ENCODE peak calls at places on chromosomes 16 and 17, in seven cellular contexts. Q is left ventricle myocardium inferior, X is astrocyte, G is mucosa of descending colon, P is heart left ventricle, O is endothelial cell of umbilical vein, M is breast epithelium. A is an unnamed sample. For H3K4me1, the result is how much of the 10 kb centered on the place peaks cover.

GRCh38 chr17:61579961-61580360 is 11.1 kb downstream of the NACA2 start:
- DNase-seq in Q (no peak), X (no peak), G (no peak), P (no peak), O (no peak), M (no peak), A (no peak)

GRCh38 chr17:75555679-75556153 is 30.2 kb downstream of the LLGL2 start:
- DNase-seq in Q (no peak), X (no peak), G (peak), P (no peak), O (no peak), M (no peak), A (no peak)

GRCh38 chr16:85991425-85991824 is 92.5 kb downstream of the IRF8 start:
- DNase-seq in Q (no peak), X (no peak), G (no peak), P (no peak), O (no peak), M (no peak), A (no peak)

GRCh38 chr16:76265434-76266045 is 11.7 kb upstream of the CNTNAP4 start:
- DNase-seq in Q (no peak), X (no peak), G (peak), P (no peak), O (no peak), M (no peak), A (peak)

GRCh38 chr17:63140255-63140654 is 174.2 kb downstream of the TANC2 start:
- DNase-seq in Q (no peak), X (peak), G (no peak), P (no peak), O (peak), M (no peak), A (no peak)

GRCh38 chr16:5336898-5337297 is 239.3 kb upstream of the EEF2KMT start:
- DNase-seq in Q (no peak), X (no peak), G (no peak), P (no peak), O (no peak), M (no peak), A (no peak)

GRCh38 chr17:8188408-8188839 is 1.6 kb downstream of the BORCS6 start:
- DNase-seq in Q (no peak), X (no peak), G (peak), P (peak), O (peak), M (no peak), A (no peak)

GRCh38 chr16:84970447-84971127 is 40.7 kb downstream of the ZDHHC7 start:
- DNase-seq in Q (peak), X (peak), G (peak), P (peak), O (peak), M (peak), A (peak)

GRCh38 chr17:78933959-78934568 is 8.9 kb upstream of the TIMP2 start:
- DNase-seq in Q (peak), X (peak), G (peak), P (peak), O (peak), M (peak), A (peak)

GRCh38 chr17:69597898-69598692 is 183.6 kb downstream of the MAP2K6 start:
- DNase-seq in Q (no peak), X (peak), G (no peak), P (no peak), O (peak), M (no peak), A (no peak)

GRCh38 chr17:5509482-5509881 is 23.1 kb downstream of the MIS12 start:
- DNase-seq in Q (no peak), X (peak), G (no peak), P (no peak), O (no peak), M (no peak), A (no peak)

GRCh38 chr16:87392823-87393679 is 915 bp downstream of the MAP1LC3B start:
- DNase-seq in Q (peak), X (peak), G (peak), P (peak), O (peak), M (peak), A (peak)

GRCh38 chr16:55734665-55735064 is 78.9 kb downstream of the SLC6A2 start:
- DNase-seq in Q (no peak), X (no peak), G (no peak), P (no peak), O (no peak), M (no peak), A (no peak)

GRCh38 chr17:1643999-1644492 is 1.5 kb downstream of the SCARF1 start:
- DNase-seq in Q (no peak), X (no peak), G (no peak), P (peak), O (peak), M (no peak), A (no peak)

GRCh38 chr16:55710466-55710865 is 54.7 kb downstream of the SLC6A2 start:
- DNase-seq in Q (no peak), X (no peak), G (no peak), P (no peak), O (no peak), M (no peak), A (no peak)

GRCh38 chr17:50397111-50397918 is at the start of gene LRRC59:
- DNase-seq in Q (peak), X (peak), G (peak), P (peak), O (peak), M (peak), A (peak)

GRCh38 chr17:39054111-39054645 is 87.0 kb upstream of the FBXO47 start:
- DNase-seq in Q (no peak), X (peak), G (no peak), P (no peak), O (no peak), M (no peak), A (no peak)

GRCh38 chr17:1298616-1299015 is 19.2 kb downstream of the TRARG1 start:
- DNase-seq in Q (no peak), X (no peak), G (peak), P (no peak), O (no peak), M (no peak), A (peak)

GRCh38 chr16:18958621-18959578 is 24.8 kb upstream of the TMC7 start:
- DNase-seq in Q (no peak), X (peak), G (no peak), P (no peak), O (no peak), M (no peak), A (no peak)

GRCh38 chr17:75096082-75096625 is 8.4 kb downstream of the SLC16A5 start:
- DNase-seq in Q (peak), X (peak), G (peak), P (peak), O (peak), M (peak), A (peak)

DNA sequence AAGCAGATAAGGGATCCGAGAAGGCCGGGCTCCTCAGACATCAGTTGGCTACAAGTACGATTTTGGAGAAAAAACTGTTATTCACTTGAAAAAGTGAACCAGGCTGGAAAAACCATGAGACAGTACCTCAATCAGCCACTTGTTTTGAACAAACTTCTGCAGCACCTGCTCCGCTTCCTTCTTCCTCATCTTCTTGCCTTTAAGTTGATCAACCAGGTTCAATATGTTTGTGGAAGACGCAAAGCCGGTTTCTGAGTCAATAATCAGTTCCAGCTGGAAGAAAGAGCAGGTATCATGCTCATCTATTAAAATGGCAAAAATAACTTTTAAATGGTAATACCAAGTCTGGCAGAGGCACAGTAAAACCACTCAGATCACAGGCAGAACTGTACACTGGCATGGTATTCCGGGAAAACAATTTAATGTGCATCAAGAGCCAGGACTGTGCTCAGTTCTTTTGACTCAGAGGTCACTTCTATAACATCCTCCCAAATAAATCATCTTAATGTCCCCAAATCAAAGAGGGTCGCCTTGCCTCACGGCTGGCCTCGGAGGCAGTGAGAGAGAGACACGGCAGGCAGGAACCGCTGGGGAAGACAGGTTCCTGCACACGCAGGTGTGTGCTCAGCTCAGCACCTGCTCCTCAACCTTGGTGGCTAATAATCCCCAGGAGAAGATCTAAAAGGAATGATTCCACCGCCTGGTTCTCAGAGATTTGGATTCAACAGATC is 29.7 kb downstream of the KDM8 start:
- DNase-seq in Q (no peak), X (no peak), G (peak), P (peak), O (no peak), M (no peak), A (no peak)
- H3K4me1 ChIP-seq in Q (half or more), X (under half), G (half or more), P (under half), O (under half), M (under half), A (under half)

GRCh38 chr17:28912938-28913333 is 10.1 kb upstream of the DHRS13 start:
- DNase-seq in Q (no peak), X (no peak), G (no peak), P (no peak), O (no peak), M (no peak), A (no peak)

GRCh38 chr17:28908640-28909098 is 5.8 kb upstream of the DHRS13 start:
- DNase-seq in Q (no peak), X (peak), G (no peak), P (no peak), O (peak), M (no peak), A (no peak)

GRCh38 chr17:28910534-28910933 is 7.7 kb upstream of the DHRS13 start:
- DNase-seq in Q (no peak), X (no peak), G (no peak), P (no peak), O (no peak), M (no peak), A (no peak)

GRCh38 chr17:28911411-28912045 is 8.6 kb upstream of the DHRS13 start:
- DNase-seq in Q (no peak), X (peak), G (no peak), P (no peak), O (no peak), M (no peak), A (no peak)

DNA sequence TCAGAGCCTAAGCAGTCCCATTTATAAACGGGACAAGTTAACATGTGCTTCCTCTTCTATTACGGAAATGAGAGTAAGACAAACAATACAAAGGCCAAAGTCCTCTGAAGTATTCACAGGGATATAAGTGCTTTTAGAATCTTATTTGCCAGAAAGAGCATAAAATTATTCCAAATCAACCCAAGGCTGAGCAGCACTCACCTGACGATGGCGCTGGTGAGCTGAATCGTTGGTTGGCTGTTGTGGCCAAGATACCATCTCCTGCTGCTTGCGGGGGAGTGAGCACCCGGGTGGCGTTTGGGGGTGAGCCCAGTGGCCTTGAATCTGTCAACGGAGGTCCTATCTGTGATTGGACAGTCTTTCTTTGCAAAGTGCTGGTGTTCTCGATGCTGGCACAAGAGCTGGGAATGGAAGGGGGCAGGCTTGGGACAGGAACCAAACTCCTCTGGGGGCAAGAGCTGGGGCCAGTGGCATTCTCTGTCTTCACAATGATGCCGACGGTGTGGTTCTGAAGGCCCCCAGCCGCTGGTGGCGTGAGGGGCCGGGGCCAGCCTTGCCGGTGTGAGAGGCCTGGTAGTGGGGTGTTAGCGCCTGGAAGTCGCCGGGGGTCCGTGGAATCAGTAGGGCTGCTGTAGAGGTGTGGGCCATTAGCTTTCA is 9.5 kb upstream of the DHRS13 start:
- DNase-seq in Q (no peak), X (no peak), G (peak), P (no peak), O (peak), M (no peak), A (no peak)
- TF ChIP-seq CTCF in Q (no peak), X (no peak), G (peak), P (no peak), O (peak), M (no peak), A (no peak)

GRCh38 chr17:32323784-32324590 is 18.0 kb downstream of the C17orf75 start:
- DNase-seq in Q (no peak), X (no peak), G (peak), P (no peak), O (peak), M (peak), A (peak)
- H3K4me3 ChIP-seq in Q (peak), X (no peak), G (no peak), P (peak), O (no peak), M (peak), A (no peak)

DNA sequence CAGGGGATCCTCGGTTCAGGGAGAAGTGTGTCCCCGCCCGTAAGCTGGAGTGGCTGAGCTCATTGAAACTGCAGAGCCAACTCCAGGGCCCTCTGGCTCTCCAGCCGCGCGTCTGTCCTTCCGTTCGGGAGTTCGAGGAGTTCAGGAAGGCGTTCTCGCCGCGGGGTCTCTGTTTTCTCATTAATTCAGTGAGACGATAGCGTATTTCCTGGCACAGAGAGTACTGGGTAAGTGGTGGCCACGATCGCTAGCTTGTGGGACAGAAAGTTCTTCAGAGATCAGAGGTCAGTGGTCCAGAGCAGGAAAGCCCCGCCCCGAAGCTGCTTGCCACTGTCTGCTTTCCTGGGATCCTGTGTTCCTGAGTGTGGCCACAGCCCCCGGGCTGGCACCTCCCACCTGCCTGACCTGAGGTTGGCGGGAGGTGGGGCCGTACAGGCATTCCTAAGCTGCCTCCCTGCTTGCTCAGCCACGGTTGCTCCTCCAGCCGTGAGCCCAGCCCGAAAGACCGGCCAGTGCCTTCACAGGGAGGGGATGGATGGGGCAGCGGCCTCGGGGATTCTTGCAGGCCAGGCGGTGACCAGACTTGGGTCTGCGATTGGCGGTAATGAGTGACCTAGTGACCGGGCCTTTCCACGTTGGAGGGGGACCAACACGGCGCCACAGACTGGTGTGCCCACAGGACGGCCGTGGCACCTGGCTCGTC is 8.9 kb downstream of the BAIAP2 start:
- DNase-seq in Q (no peak), X (peak), G (no peak), P (no peak), O (peak), M (peak), A (peak)
- H3K4me1 ChIP-seq in Q (half or more), X (half or more), G (under half), P (half or more), O (under half), M (under half), A (under half)

DNA sequence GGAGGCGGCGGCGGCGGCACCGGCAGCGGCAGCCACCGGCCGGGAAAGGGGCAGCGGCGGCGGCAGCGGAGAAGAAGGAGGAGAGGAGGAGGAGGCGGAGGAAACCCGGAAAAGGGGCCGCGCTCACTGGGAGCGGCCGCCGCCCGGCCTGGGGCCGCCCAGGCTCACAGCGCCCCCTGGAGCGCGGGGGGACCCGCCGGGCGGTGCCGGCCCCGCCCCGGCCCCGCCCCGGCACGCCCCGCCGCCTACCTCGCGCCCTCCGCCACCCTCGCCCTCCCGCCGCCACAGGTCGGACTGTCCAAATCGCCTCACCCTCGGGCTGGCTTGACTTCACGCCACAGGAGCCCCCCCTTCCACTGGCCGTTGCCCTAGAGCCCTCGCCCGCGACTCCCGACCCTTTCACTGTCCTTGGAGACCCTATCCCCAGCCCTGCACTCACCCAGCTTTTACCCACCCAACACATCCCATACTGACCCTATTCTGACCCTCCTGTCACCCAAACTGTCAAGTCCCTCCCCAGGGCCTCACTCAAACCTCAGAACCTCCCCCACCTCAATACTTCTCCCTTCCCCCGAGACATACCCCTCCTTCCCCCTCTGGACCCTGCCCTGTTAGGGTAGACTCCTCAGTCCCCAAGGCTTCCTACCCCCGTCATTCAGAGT is at the start of gene CSNK2A2:
- DNase-seq in Q (peak), X (peak), G (peak), P (peak), O (no peak), M (peak), A (peak)
- TF ChIP-seq CTCF in Q (peak), X (no peak), G (peak), P (peak), O (peak), M (no peak), A (peak)

A was measured in body of pancreas.